ENCODE peak calls at places on chromosomes 12 and 14, in five cellular contexts. One of them, this sample, is unnamed.

GRCh38 chr12:96140110-96140509 is 54.1 kb upstream of the ELK3 start:
- DNase-seq in CD8-positive, alpha-beta memory T cell: no peak
- DNase-seq in left ventricle myocardium inferior: no peak
- DNase-seq in psoas muscle: no peak
- DNase-seq in heart left ventricle: no peak
- DNase-seq in this sample: no peak

GRCh38 chr14:68679746-68680467 is 113.0 kb downstream of the ZFP36L1 start:
- DNase-seq in psoas muscle: no peak
- DNase-seq in heart left ventricle: no peak
- DNase-seq in left ventricle myocardium inferior: no peak
- DNase-seq in CD8-positive, alpha-beta memory T cell: no peak
- DNase-seq in this sample: no peak

GRCh38 chr14:45946251-45946650 is 693.2 kb upstream of the MIS18BP1 start:
- DNase-seq in CD8-positive, alpha-beta memory T cell: no peak
- DNase-seq in left ventricle myocardium inferior: no peak
- DNase-seq in psoas muscle: no peak
- DNase-seq in heart left ventricle: no peak
- DNase-seq in this sample: no peak

GRCh38 chr12:94641283-94641682 is 9.1 kb downstream of the TMCC3 start:
- DNase-seq in heart left ventricle: no peak
- DNase-seq in left ventricle myocardium inferior: no peak
- DNase-seq in psoas muscle: no peak
- DNase-seq in CD8-positive, alpha-beta memory T cell: no peak
- DNase-seq in this sample: no peak

GRCh38 chr12:100043657-100044056 is 58.9 kb upstream of the ANKS1B start:
- DNase-seq in CD8-positive, alpha-beta memory T cell: no peak
- DNase-seq in psoas muscle: no peak
- DNase-seq in heart left ventricle: no peak
- DNase-seq in left ventricle myocardium inferior: no peak
- DNase-seq in this sample: no peak

GRCh38 chr12:49518914-49519573 is 19.8 kb upstream of the KCNH3 start:
- DNase-seq in heart left ventricle: no peak
- DNase-seq in left ventricle myocardium inferior: no peak
- DNase-seq in CD8-positive, alpha-beta memory T cell: no peak
- DNase-seq in psoas muscle: no peak
- DNase-seq in this sample: no peak

GRCh38 chr14:100578552-100578951 is 8.7 kb downstream of the BEGAIN start:
- DNase-seq in psoas muscle: no peak
- DNase-seq in left ventricle myocardium inferior: no peak
- DNase-seq in heart left ventricle: no peak
- DNase-seq in CD8-positive, alpha-beta memory T cell: no peak
- DNase-seq in this sample: no peak

GRCh38 chr14:91918159-91918883 is 29.2 kb downstream of the FBLN5 start:
- DNase-seq in psoas muscle: no peak
- DNase-seq in CD8-positive, alpha-beta memory T cell: no peak
- DNase-seq in heart left ventricle: no peak
- DNase-seq in left ventricle myocardium inferior: no peak
- DNase-seq in this sample: no peak

GRCh38 chr14:69484444-69485113 is at the start of gene PLEKHD1:
- DNase-seq in left ventricle myocardium inferior: no peak
- DNase-seq in CD8-positive, alpha-beta memory T cell: no peak
- DNase-seq in psoas muscle: peak; percentile 35
- DNase-seq in heart left ventricle: no peak
- DNase-seq in this sample: peak; percentile 85

GRCh38 chr12:109502332-109502731 is 24.9 kb downstream of the UBE3B start:
- DNase-seq in psoas muscle: no peak
- DNase-seq in CD8-positive, alpha-beta memory T cell: no peak
- DNase-seq in heart left ventricle: no peak
- DNase-seq in left ventricle myocardium inferior: no peak
- DNase-seq in this sample: no peak

GRCh38 chr12:12716845-12717585 is at the start of gene CDKN1B:
- DNase-seq in heart left ventricle: peak; percentile 95
- DNase-seq in CD8-positive, alpha-beta memory T cell: peak; percentile 87
- DNase-seq in left ventricle myocardium inferior: peak; percentile 93
- DNase-seq in psoas muscle: peak; percentile 91
- DNase-seq in this sample: peak; percentile 97

GRCh38 chr14:70873627-70874026 is 33.6 kb upstream of the PCNX1 start:
- DNase-seq in CD8-positive, alpha-beta memory T cell: no peak
- DNase-seq in heart left ventricle: no peak
- DNase-seq in psoas muscle: no peak
- DNase-seq in left ventricle myocardium inferior: no peak
- DNase-seq in this sample: no peak

GRCh38 chr12:77888611-77889010 is 57.9 kb downstream of the NAV3 start:
- DNase-seq in heart left ventricle: no peak
- DNase-seq in left ventricle myocardium inferior: no peak
- DNase-seq in CD8-positive, alpha-beta memory T cell: no peak
- DNase-seq in psoas muscle: no peak
- DNase-seq in this sample: no peak

GRCh38 chr12:110661337-110661972 is 27.5 kb downstream of the HVCN1 start:
- DNase-seq in psoas muscle: peak; percentile 28
- DNase-seq in CD8-positive, alpha-beta memory T cell: peak; percentile 75
- DNase-seq in left ventricle myocardium inferior: peak; percentile 28
- DNase-seq in heart left ventricle: peak; percentile 43
- DNase-seq in this sample: peak; percentile 73

GRCh38 chr14:45610303-45610702 is 357.3 kb upstream of the MIS18BP1 start:
- DNase-seq in heart left ventricle: no peak
- DNase-seq in psoas muscle: no peak
- DNase-seq in CD8-positive, alpha-beta memory T cell: no peak
- DNase-seq in left ventricle myocardium inferior: no peak
- DNase-seq in this sample: no peak

GRCh38 chr12:122368361-122369073 is 54.0 kb downstream of the CLIP1 start:
- DNase-seq in heart left ventricle: no peak
- DNase-seq in CD8-positive, alpha-beta memory T cell: no peak
- DNase-seq in left ventricle myocardium inferior: no peak
- DNase-seq in psoas muscle: no peak
- DNase-seq in this sample: no peak

GRCh38 chr12:25186788-25187397 is 8.1 kb downstream of the DNAI7 start:
- DNase-seq in left ventricle myocardium inferior: no peak
- DNase-seq in psoas muscle: no peak
- DNase-seq in heart left ventricle: no peak
- DNase-seq in CD8-positive, alpha-beta memory T cell: peak; percentile 13
- DNase-seq in this sample: no peak

GRCh38 chr14:75452900-75453816 is 25.3 kb downstream of the JDP2 start:
- DNase-seq in left ventricle myocardium inferior: peak; percentile 64
- DNase-seq in CD8-positive, alpha-beta memory T cell: no peak
- DNase-seq in psoas muscle: peak; percentile 75
- DNase-seq in heart left ventricle: peak; percentile 76
- DNase-seq in this sample: peak; percentile 77

GRCh38 chr12:64556231-64556630 is 54.1 kb upstream of the RASSF3 start:
- DNase-seq in psoas muscle: no peak
- DNase-seq in left ventricle myocardium inferior: no peak
- DNase-seq in CD8-positive, alpha-beta memory T cell: no peak
- DNase-seq in heart left ventricle: no peak
- DNase-seq in this sample: no peak

GRCh38 chr12:79547735-79548347 is 142.9 kb downstream of the PAWR start:
- DNase-seq in heart left ventricle: no peak
- DNase-seq in psoas muscle: no peak
- DNase-seq in CD8-positive, alpha-beta memory T cell: no peak
- DNase-seq in left ventricle myocardium inferior: no peak
- DNase-seq in this sample: no peak

GRCh38 chr14:54420478-54421116 is 20.6 kb downstream of the CNIH1 start:
- DNase-seq in left ventricle myocardium inferior: no peak
- DNase-seq in psoas muscle: no peak
- DNase-seq in heart left ventricle: no peak
- DNase-seq in CD8-positive, alpha-beta memory T cell: no peak
- DNase-seq in this sample: no peak

GRCh38 chr12:33439587-33440011 is at the start of gene SYT10:
- DNase-seq in psoas muscle: no peak
- DNase-seq in CD8-positive, alpha-beta memory T cell: no peak
- DNase-seq in heart left ventricle: no peak
- DNase-seq in left ventricle myocardium inferior: no peak
- DNase-seq in this sample: peak; percentile 61

GRCh38 chr12:14710632-14711324 is 14.4 kb upstream of the GUCY2C start:
- DNase-seq in psoas muscle: no peak
- DNase-seq in left ventricle myocardium inferior: no peak
- DNase-seq in heart left ventricle: no peak
- DNase-seq in CD8-positive, alpha-beta memory T cell: no peak
- DNase-seq in this sample: no peak

GRCh38 chr12:46450279-46450748 is 77.7 kb upstream of the SLC38A2 start:
- DNase-seq in left ventricle myocardium inferior: peak; percentile 77
- DNase-seq in psoas muscle: peak; percentile 58
- DNase-seq in CD8-positive, alpha-beta memory T cell: no peak
- DNase-seq in heart left ventricle: peak; percentile 79
- DNase-seq in this sample: peak; percentile 66

DNA sequence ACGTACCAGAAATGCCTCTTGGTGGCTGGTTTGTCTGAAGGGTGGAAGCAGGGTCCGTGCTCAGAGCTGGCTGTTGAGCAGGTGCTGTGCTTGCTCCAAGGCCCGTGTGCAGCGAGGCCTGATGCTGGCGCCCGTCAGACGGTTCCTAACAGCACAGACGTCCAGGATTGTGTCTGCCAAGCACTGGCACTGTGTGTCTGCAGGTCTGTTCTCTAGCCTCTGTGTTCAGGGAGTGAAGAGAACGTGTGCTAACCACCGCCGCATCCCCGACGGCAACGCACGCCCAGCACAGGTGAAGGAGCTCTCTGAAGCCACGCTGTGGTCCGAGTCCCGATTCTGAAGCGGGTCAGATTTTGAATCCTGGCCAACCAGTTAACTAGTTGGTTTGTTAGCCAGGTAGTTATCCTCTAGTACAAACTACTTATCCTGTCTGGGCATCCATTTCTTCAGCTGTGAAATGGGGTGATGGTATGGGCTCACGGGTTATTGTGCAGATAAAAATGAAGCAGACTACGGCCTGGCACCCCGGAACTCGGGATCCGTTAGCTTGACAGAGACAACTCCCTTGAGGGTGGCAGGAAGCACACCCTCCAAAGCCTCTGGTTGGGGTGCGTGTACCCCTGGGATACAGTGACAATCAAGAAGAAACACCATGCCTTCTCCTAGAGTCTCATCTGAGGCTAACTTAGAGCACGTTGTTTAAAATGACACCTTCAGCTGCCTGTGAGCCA is 18.6 kb upstream of the TDRD9 start:
- DNase-seq in left ventricle myocardium inferior: no peak
- DNase-seq in heart left ventricle: no peak
- DNase-seq in psoas muscle: no peak
- DNase-seq in CD8-positive, alpha-beta memory T cell: no peak
- DNase-seq in this sample: peak; percentile 41
- H3K4me3 ChIP-seq in left ventricle myocardium inferior: peak overlapping the region; percentile 42
- H3K4me3 ChIP-seq in heart left ventricle: peak overlapping the region; percentile 31
- H3K4me3 ChIP-seq in psoas muscle: no peak overlapping the region
- H3K4me3 ChIP-seq in CD8-positive, alpha-beta memory T cell: peak overlapping the region; percentile 36
- H3K4me3 ChIP-seq in this sample: no peak overlapping the region

GRCh38 chr14:88323086-88323519 is at the start of gene KCNK10:
- DNase-seq in CD8-positive, alpha-beta memory T cell: no peak
- DNase-seq in heart left ventricle: no peak
- DNase-seq in left ventricle myocardium inferior: no peak
- DNase-seq in psoas muscle: no peak
- DNase-seq in this sample: no peak
- H3K27me3 ChIP-seq in CD8-positive, alpha-beta memory T cell: peaks cover 6% of the 10 kb centered on the region
- H3K27me3 ChIP-seq in heart left ventricle: peaks cover 22% of the 10 kb centered on the region
- H3K27me3 ChIP-seq in left ventricle myocardium inferior: peaks cover 100% of the 10 kb centered on the region
- H3K27me3 ChIP-seq in psoas muscle: peaks cover 26% of the 10 kb centered on the region
- H3K27me3 ChIP-seq in this sample: peaks cover 58% of the 10 kb centered on the region

GRCh38 chr12:103785243-103786031 is 55.6 kb downstream of the NT5DC3 start:
- DNase-seq in heart left ventricle: no peak
- DNase-seq in psoas muscle: no peak
- DNase-seq in CD8-positive, alpha-beta memory T cell: no peak
- DNase-seq in left ventricle myocardium inferior: no peak
- DNase-seq in this sample: no peak

GRCh38 chr12:103780992-103781391 is 60.0 kb downstream of the NT5DC3 start:
- DNase-seq in left ventricle myocardium inferior: no peak
- DNase-seq in heart left ventricle: no peak
- DNase-seq in psoas muscle: no peak
- DNase-seq in CD8-positive, alpha-beta memory T cell: no peak
- DNase-seq in this sample: no peak

GRCh38 chr12:103782399-103782798 is 58.6 kb downstream of the NT5DC3 start:
- DNase-seq in psoas muscle: no peak
- DNase-seq in left ventricle myocardium inferior: no peak
- DNase-seq in heart left ventricle: no peak
- DNase-seq in CD8-positive, alpha-beta memory T cell: no peak
- DNase-seq in this sample: no peak

GRCh38 chr12:103786201-103786600 is 54.8 kb downstream of the NT5DC3 start:
- DNase-seq in left ventricle myocardium inferior: no peak
- DNase-seq in heart left ventricle: no peak
- DNase-seq in CD8-positive, alpha-beta memory T cell: no peak
- DNase-seq in psoas muscle: no peak
- DNase-seq in this sample: no peak

DNA sequence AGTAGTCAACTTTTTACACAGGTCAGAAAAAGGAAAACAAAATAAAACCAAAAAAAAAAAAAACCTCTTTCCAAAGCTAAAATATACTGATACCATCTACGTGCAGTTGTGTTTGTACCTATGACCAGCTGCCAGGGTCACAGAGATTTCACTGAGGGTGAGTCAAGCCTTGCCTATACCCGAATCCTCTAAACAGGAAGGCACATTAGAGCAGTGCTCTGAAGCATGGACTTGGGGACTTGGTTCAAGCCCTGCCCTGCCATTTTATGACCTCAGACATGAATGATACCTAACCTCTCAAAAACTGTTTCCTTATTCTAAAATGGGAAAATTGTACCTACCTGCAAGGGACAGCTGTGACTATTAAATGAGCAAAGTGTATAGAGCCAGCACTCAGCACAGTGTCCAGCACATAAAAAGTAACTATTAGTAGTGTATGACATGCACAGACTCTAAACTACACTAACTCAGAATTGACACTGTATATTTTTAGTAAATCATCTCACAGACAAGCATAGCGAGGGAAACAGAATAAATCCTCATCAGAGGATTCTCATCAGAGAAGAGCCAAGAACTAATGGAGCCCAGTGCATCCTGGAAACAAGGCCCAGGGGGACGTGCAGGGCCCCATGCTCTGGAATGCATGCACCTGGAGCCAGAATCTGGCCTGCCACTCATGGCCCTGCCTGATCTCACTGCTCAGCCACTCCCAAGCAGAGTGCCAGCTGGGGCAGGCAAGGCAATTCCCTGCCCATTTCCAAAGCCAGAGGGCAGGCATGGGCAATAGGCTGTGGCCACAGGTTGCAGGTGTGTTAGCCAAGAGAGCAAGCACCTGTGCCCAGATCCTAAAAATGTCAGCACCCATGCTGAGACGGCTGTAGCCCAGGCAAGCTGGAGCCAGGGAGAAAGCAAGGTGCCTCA is 57.0 kb downstream of the NT5DC3 start:
- DNase-seq in left ventricle myocardium inferior: no peak
- DNase-seq in CD8-positive, alpha-beta memory T cell: no peak
- DNase-seq in heart left ventricle: peak; percentile 37
- DNase-seq in psoas muscle: peak; percentile 31
- DNase-seq in this sample: no peak
- H3K27ac ChIP-seq in left ventricle myocardium inferior: no peak overlapping the region
- H3K27ac ChIP-seq in CD8-positive, alpha-beta memory T cell: no peak overlapping the region
- H3K27ac ChIP-seq in heart left ventricle: no peak overlapping the region
- H3K27ac ChIP-seq in psoas muscle: peak overlapping the region; percentile 87
- H3K27ac ChIP-seq in this sample: no peak overlapping the region

GRCh38 chr12:54026640-54027441 is 1.4 kb upstream of the HOXC6 start:
- DNase-seq in CD8-positive, alpha-beta memory T cell: no peak
- DNase-seq in heart left ventricle: no peak
- DNase-seq in psoas muscle: no peak
- DNase-seq in left ventricle myocardium inferior: no peak
- DNase-seq in this sample: no peak
- H3K4me3 ChIP-seq in CD8-positive, alpha-beta memory T cell: no peak overlapping the region
- H3K4me3 ChIP-seq in heart left ventricle: no peak overlapping the region
- H3K4me3 ChIP-seq in psoas muscle: peak overlapping the region; percentile 77
- H3K4me3 ChIP-seq in left ventricle myocardium inferior: no peak overlapping the region
- H3K4me3 ChIP-seq in this sample: no peak overlapping the region

This sample was measured in upper lobe of right lung.